ENCODE peak calls at places on chromosomes 2 and 18, in four cellular contexts. S is iPS-NIHi11, U is GM19239, M is AG04450. P is an unnamed sample.

GRCh38 chr2:62794791-62795190 is 89.3 kb downstream of the EHBP1 start:
- DNase-seq in S (no peak), U (no peak), M (no peak), P (peak)

GRCh38 chr2:30185175-30185574 is 38.4 kb downstream of the YPEL5 start:
- DNase-seq in S (no peak), U (no peak), M (peak), P (no peak)

GRCh38 chr2:221716434-221717303 is 144.6 kb upstream of the EPHA4 start:
- DNase-seq in S (no peak), U (no peak), M (no peak), P (no peak)

GRCh38 chr2:55874338-55874737 is 49.2 kb downstream of the EFEMP1 start:
- DNase-seq in S (no peak), U (no peak), M (no peak), P (no peak)

GRCh38 chr18:45686892-45687611 is 36.9 kb upstream of the SLC14A1 start:
- DNase-seq in S (no peak), U (peak), M (no peak), P (no peak)

GRCh38 chr2:98917031-98917459 is 19.0 kb downstream of the CRACDL start:
- DNase-seq in S (no peak), U (no peak), M (peak), P (peak)

GRCh38 chr2:215812966-215813365 is 200.4 kb downstream of the MREG start:
- DNase-seq in S (no peak), U (no peak), M (no peak), P (no peak)

GRCh38 chr2:69601179-69601612 is 42.3 kb downstream of the AAK1 start:
- DNase-seq in S (no peak), U (no peak), M (peak), P (no peak)

GRCh38 chr18:80245781-80246655 is 1.3 kb downstream of the PARD6G start:
- DNase-seq in S (peak), U (no peak), M (no peak), P (peak)

GRCh38 chr2:43121915-43122314 is 104.5 kb downstream of the ZFP36L2 start:
- DNase-seq in S (no peak), U (no peak), M (no peak), P (no peak)

GRCh38 chr2:86221066-86221684 is 21.9 kb downstream of the MRPL35 start:
- DNase-seq in S (peak), U (no peak), M (no peak), P (peak)

GRCh38 chr2:129907256-129907973 is 72.1 kb upstream of the RAB6C start:
- DNase-seq in S (no peak), U (no peak), M (no peak), P (no peak)

GRCh38 chr2:76517238-76517909 is 806.7 kb upstream of the GCFC2 start:
- DNase-seq in S (no peak), U (no peak), M (no peak), P (no peak)

GRCh38 chr2:212227755-212228154 is 310.8 kb downstream of the ERBB4 start:
- DNase-seq in S (peak), U (no peak), M (peak), P (peak)

GRCh38 chr18:9827856-9828793 is 57.6 kb upstream of the TXNDC2 start:
- DNase-seq in S (no peak), U (no peak), M (peak), P (peak)

GRCh38 chr2:128590309-128591021 is 271.8 kb upstream of the HS6ST1 start:
- DNase-seq in S (no peak), U (no peak), M (no peak), P (no peak)

GRCh38 chr2:173109253-173110188 is 33.9 kb downstream of the MAP3K20 start:
- DNase-seq in S (no peak), U (no peak), M (peak), P (no peak)

GRCh38 chr18:49020621-49021021 is 69.9 kb upstream of the SMAD7 start:
- DNase-seq in S (no peak), U (no peak), M (no peak), P (no peak)

GRCh38 chr2:391658-392170 is 103.8 kb upstream of the ALKAL2 start:
- DNase-seq in S (no peak), U (no peak), M (no peak), P (no peak)

GRCh38 chr2:1618191-1618961 is 125.9 kb downstream of the PXDN start:
- DNase-seq in S (no peak), U (no peak), M (no peak), P (no peak)